ENCODE peak calls at places on chromosomes 7 and 10, in nine cellular contexts. Y, E, W, O, M, R, P, K and Q are unnamed samples.

GRCh38 chr7:1775389-1775788 is 105.3 kb downstream of the ELFN1 start:
- DNase-seq in Y (no peak), E (no peak), W (no peak), O (no peak), M (no peak), R (no peak), P (no peak), K (no peak), Q (no peak)

GRCh38 chr7:74380720-74381119 is 73.0 kb upstream of the GTF2IRD1 start:
- DNase-seq in Y (no peak), E (no peak), W (peak; percentile 25), O (no peak), M (no peak), R (no peak), P (no peak), K (no peak), Q (no peak)

GRCh38 chr10:132023092-132023811 is 41.5 kb upstream of the BNIP3 start:
- DNase-seq in Y (no peak), E (peak; percentile 52), W (peak; percentile 55), O (peak; percentile 83), M (peak; percentile 31), R (peak; percentile 79), P (peak; percentile 58), K (peak; percentile 37), Q (peak; percentile 84)

GRCh38 chr7:45052011-45052410 is 36.8 kb downstream of the NACAD start:
- DNase-seq in Y (no peak), E (no peak), W (no peak), O (no peak), M (no peak), R (no peak), P (no peak), K (no peak), Q (no peak)

GRCh38 chr7:51543801-51544553 is 227.4 kb upstream of the COBL start:
- DNase-seq in Y (no peak), E (no peak), W (no peak), O (no peak), M (no peak), R (no peak), P (no peak), K (no peak), Q (no peak)

GRCh38 chr10:37975407-37975991 is 948 bp downstream of the ZNF25 start:
- DNase-seq in Y (peak; percentile 27), E (peak; percentile 6), W (no peak), O (no peak), M (peak; percentile 15), R (no peak), P (peak; percentile 11), K (no peak), Q (peak; percentile 0)

GRCh38 chr7:50092579-50093411 is at the start of gene ZPBP:
- DNase-seq in Y (peak; percentile 57), E (peak; percentile 25), W (peak; percentile 18), O (peak; percentile 60), M (peak; percentile 32), R (peak; percentile 40), P (peak; percentile 4), K (peak; percentile 7), Q (peak; percentile 76)

GRCh38 chr7:13028036-13028730 is 340.8 kb downstream of the ARL4A start:
- DNase-seq in Y (no peak), E (no peak), W (no peak), O (no peak), M (no peak), R (peak; percentile 88), P (no peak), K (no peak), Q (no peak)

GRCh38 chr7:144568234-144568633 is 164.7 kb upstream of the NOBOX start:
- DNase-seq in Y (no peak), E (no peak), W (no peak), O (no peak), M (no peak), R (no peak), P (no peak), K (no peak), Q (no peak)

GRCh38 chr10:5038703-5039102 is 35.0 kb upstream of the AKR1C2 start:
- DNase-seq in Y (no peak), E (no peak), W (no peak), O (no peak), M (no peak), R (no peak), P (peak; percentile 21), K (no peak), Q (no peak)

DNA sequence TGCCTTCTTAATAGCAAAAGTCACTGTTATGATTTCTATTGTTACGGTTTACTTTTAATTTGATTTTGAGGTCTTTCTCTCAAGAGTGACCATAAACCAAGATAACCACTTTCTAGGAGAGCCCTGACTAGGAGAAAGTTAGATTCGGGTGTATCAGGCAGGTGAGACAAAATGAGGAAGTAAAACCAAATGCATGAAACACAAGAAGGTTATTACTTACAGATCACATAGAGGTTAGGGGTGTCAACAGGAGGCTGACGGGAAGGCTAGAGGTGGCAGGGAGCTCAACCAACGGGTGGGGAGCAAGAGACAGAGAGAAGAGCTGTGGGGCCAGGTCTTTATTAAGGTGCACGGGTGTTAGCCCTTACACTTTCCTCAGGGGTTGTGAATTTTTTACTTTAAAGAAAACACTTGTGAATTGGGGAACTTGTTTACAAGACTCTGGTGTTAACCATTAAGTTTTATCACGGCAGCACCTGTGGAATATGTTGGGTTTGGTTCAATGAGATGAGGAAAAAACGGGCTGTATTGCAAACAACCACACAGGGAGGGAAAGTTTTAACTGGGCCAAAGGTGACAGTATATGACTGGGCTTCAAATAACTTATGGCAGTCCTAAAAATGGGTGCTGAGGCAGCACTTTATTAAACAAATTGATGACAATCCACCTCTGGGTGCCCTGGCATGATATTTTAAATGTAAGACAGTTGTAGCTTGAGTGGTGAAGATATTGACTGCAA is 154.9 kb downstream of the SDHAF3 start:
- DNase-seq in Y (peak; percentile 43), E (no peak), W (no peak), O (no peak), M (no peak), R (no peak), P (no peak), K (no peak), Q (no peak)
- TF ChIP-seq EZH2 in Y (no peak), E (no peak), W (no peak), O (no peak), M (no peak), R (no peak), P (no peak), K (no peak), Q (no peak)

DNA sequence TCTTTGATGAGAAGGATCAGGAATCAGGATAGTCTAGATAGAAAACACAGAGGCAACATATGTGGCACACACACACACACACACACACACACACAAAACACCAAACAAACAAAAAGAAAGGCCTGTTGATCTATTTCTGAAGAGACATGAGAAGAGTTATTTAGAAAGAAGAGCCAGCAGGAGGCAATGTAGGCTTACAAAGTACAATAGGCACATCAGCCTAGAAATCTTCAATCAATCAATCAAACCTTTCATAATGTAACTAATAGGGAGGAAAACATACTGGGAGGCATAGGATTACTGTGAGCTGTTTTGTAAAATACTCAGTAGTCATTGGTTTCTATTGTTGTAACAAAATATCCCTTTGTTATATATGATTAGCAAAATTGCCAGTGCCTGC is 47.3 kb upstream of the TES start:
- DNase-seq in Y (no peak), E (no peak), W (peak; percentile 12), O (peak; percentile 29), M (no peak), R (no peak), P (no peak), K (peak; percentile 26), Q (peak; percentile 57)
- TF ChIP-seq CTCF in Y (peak; percentile 41), E (peak; percentile 17), W (peak; percentile 54), O (no peak), M (peak; percentile 41), R (peak; percentile 12), P (no peak), K (peak; percentile 53), Q (peak; percentile 37)

GRCh38 chr10:101123815-101124617 is 7.1 kb upstream of the TLX1 start:
- DNase-seq in Y (no peak), E (no peak), W (no peak), O (no peak), M (no peak), R (no peak), P (no peak), K (no peak), Q (no peak)
- TF ChIP-seq EZH2 in Y (no peak), E (peak; percentile 70), W (no peak), O (peak; percentile 57), M (no peak), R (peak; percentile 44), P (peak; percentile 95), K (no peak), Q (peak; percentile 46)

GRCh38 chr7:134016223-134016941 is 110.8 kb upstream of the LRGUK start:
- DNase-seq in Y (no peak), E (peak; percentile 11), W (peak; percentile 21), O (peak; percentile 51), M (peak; percentile 18), R (peak; percentile 57), P (peak; percentile 20), K (peak; percentile 12), Q (peak; percentile 73)
- TF ChIP-seq CTCF in Y (peak; percentile 85), E (peak; percentile 67), W (peak; percentile 78), O (peak; percentile 76), M (peak; percentile 82), R (peak; percentile 76), P (peak; percentile 77), K (peak; percentile 79), Q (peak; percentile 91)

GRCh38 chr7:32318300-32319018 is 171.7 kb downstream of the LSM5 start:
- DNase-seq in Y (no peak), E (no peak), W (no peak), O (no peak), M (no peak), R (no peak), P (no peak), K (no peak), Q (peak; percentile 17)

GRCh38 chr7:32319019-32319382 is 171.2 kb downstream of the LSM5 start:
- DNase-seq in Y (no peak), E (no peak), W (no peak), O (no peak), M (no peak), R (no peak), P (no peak), K (no peak), Q (peak; percentile 16)

DNA sequence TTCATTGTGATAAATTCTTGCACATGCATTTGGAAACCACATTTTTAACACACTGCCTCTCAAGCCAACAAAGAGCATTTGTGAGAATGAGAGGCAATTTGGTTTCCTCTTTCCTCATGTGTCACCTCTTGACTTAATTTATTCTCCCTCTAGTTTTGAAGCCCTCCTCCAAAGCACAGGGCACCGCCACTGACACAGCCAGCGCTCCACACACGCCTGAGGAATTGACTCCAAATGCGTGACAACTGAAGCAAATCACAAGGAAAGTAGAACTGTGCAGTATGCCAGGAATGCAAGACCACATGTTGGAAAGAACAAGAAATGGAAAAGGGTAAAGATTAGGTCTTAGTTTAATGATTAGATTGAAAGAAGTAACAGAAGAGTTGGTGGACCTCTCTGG is 173.3 kb downstream of the LSM5 start:
- DNase-seq in Y (no peak), E (no peak), W (no peak), O (no peak), M (no peak), R (no peak), P (no peak), K (no peak), Q (no peak)
- TF ChIP-seq EZH2 in Y (no peak), E (no peak), W (no peak), O (no peak), M (no peak), R (no peak), P (no peak), K (no peak), Q (no peak)